ENCODE peak calls at places on chromosomes 6 and 20, in ten cellular contexts. G is H1; W is H4; P is left ventricle myocardium superior; K is upper lobe of right lung; V is ELR; S is heart right ventricle; F is A549; M is WTC11; D is stimulated activated CD4-positive, alpha-beta T cell treated with anti-CD3 and anti-CD28 coated beads, TNF-alpha, amount 100 ng/mL, for 24 hours. Q is an unnamed sample.

GRCh38 chr20:46324960-46325703 is 16.8 kb upstream of the CDH22 start:
- DNase-seq in G (no peak), W (peak), P (no peak), K (no peak), V (peak), S (no peak), F (peak), M (peak), D (no peak), Q (no peak)

GRCh38 chr20:16222859-16223411 is 350.3 kb downstream of the KIF16B start:
- DNase-seq in G (no peak), W (peak), P (no peak), K (no peak), V (no peak), S (no peak), F (no peak), M (no peak), D (no peak), Q (no peak)

GRCh38 chr6:28488916-28489365 is 26.7 kb downstream of the GPX6 start:
- DNase-seq in G (peak), W (peak), P (no peak), K (no peak), V (peak), S (no peak), F (peak), M (peak), D (peak), Q (no peak)

GRCh38 chr6:166809721-166810120 is 146.6 kb downstream of the RNASET2 start:
- DNase-seq in G (no peak), W (no peak), P (no peak), K (no peak), V (no peak), S (no peak), F (no peak), M (no peak), D (no peak), Q (no peak)

GRCh38 chr6:19465760-19466159 is 371.4 kb upstream of the ID4 start:
- DNase-seq in G (no peak), W (peak), P (no peak), K (no peak), V (peak), S (no peak), F (peak), M (no peak), D (no peak), Q (peak)

GRCh38 chr20:40307937-40308478 is 381.0 kb downstream of the MAFB start:
- DNase-seq in G (no peak), W (no peak), P (no peak), K (no peak), V (no peak), S (no peak), F (no peak), M (no peak), D (no peak), Q (no peak)

GRCh38 chr20:328596-329324 is 3.4 kb downstream of the SOX12 start:
- DNase-seq in G (no peak), W (no peak), P (no peak), K (no peak), V (no peak), S (no peak), F (no peak), M (no peak), D (no peak), Q (no peak)

GRCh38 chr6:27545271-27546046 is 72.6 kb upstream of the ZNF184 start:
- DNase-seq in G (peak), W (no peak), P (no peak), K (no peak), V (peak), S (no peak), F (peak), M (peak), D (peak), Q (no peak)

GRCh38 chr6:160431231-160431630 is 83.1 kb downstream of the SLC22A3 start:
- DNase-seq in G (no peak), W (peak), P (peak), K (no peak), V (peak), S (peak), F (no peak), M (no peak), D (no peak), Q (no peak)

GRCh38 chr6:33126101-33126714 is 50.4 kb downstream of the HLA-DPB1 start:
- DNase-seq in G (no peak), W (no peak), P (peak), K (peak), V (peak), S (peak), F (peak), M (peak), D (peak), Q (no peak)

GRCh38 chr6:89162047-89162371 is 16.2 kb downstream of the PM20D2 start:
- DNase-seq in G (no peak), W (no peak), P (peak), K (no peak), V (no peak), S (peak), F (no peak), M (no peak), D (no peak), Q (no peak)

GRCh38 chr20:61303675-61304074 is 51.6 kb downstream of the CDH4 start:
- DNase-seq in G (no peak), W (no peak), P (no peak), K (no peak), V (no peak), S (no peak), F (no peak), M (no peak), D (no peak), Q (no peak)

GRCh38 chr6:15560713-15561112 is 102.1 kb downstream of the DTNBP1 start:
- DNase-seq in G (no peak), W (no peak), P (no peak), K (no peak), V (no peak), S (no peak), F (no peak), M (no peak), D (no peak), Q (no peak)

GRCh38 chr6:146770965-146771735 is 172.4 kb downstream of the ADGB start:
- DNase-seq in G (no peak), W (no peak), P (peak), K (peak), V (no peak), S (peak), F (no peak), M (no peak), D (no peak), Q (no peak)

GRCh38 chr6:57306273-57306672 is 11.2 kb upstream of the PRIM2 start:
- DNase-seq in G (no peak), W (no peak), P (no peak), K (no peak), V (no peak), S (no peak), F (no peak), M (no peak), D (no peak), Q (no peak)

GRCh38 chr6:14616611-14617010 is 499.0 kb downstream of the CD83 start:
- DNase-seq in G (no peak), W (no peak), P (no peak), K (no peak), V (no peak), S (no peak), F (no peak), M (no peak), D (no peak), Q (no peak)

GRCh38 chr6:83824388-83824801 is 28.8 kb upstream of the RIPPLY2 start:
- DNase-seq in G (no peak), W (peak), P (no peak), K (no peak), V (peak), S (no peak), F (peak), M (no peak), D (no peak), Q (no peak)

GRCh38 chr20:35264755-35265154 is 13.2 kb downstream of the MMP24OS start:
- DNase-seq in G (no peak), W (no peak), P (no peak), K (no peak), V (peak), S (no peak), F (peak), M (peak), D (no peak), Q (no peak)

GRCh38 chr6:40344566-40345185 is 242.5 kb downstream of the LRFN2 start:
- DNase-seq in G (no peak), W (no peak), P (no peak), K (no peak), V (no peak), S (no peak), F (no peak), M (no peak), D (no peak), Q (no peak)

GRCh38 chr6:38088794-38089193 is 269.3 kb downstream of the ZFAND3 start:
- DNase-seq in G (no peak), W (no peak), P (no peak), K (no peak), V (no peak), S (no peak), F (no peak), M (no peak), D (no peak), Q (no peak)